ENCODE peak calls at places on chromosome 22, in six cellular contexts. G, J, W, V, U and A are unnamed samples.
A peak's percentile ranks its signal among the peaks of the same experiment; 100 is the strongest.

GRCh38 chr22:47002692-47003091 is 240.2 kb downstream of the TBC1D22A start:
- DNase-seq in U (no peak), J (peak; percentile 40), V (no peak), W (peak; percentile 62), G (no peak), A (no peak)

GRCh38 chr22:35064664-35065063 is 1.3 kb upstream of the ISX start:
- DNase-seq in W (peak; percentile 34), V (peak; percentile 83), G (no peak), J (no peak), U (no peak), A (peak; percentile 44)

GRCh38 chr22:20001082-20001638 is 15.5 kb downstream of the ARVCF start:
- DNase-seq in U (no peak), J (no peak), W (no peak), G (no peak), V (no peak), A (no peak)

GRCh38 chr22:43884600-43885318 is 7.1 kb downstream of the PNPLA5 start:
- DNase-seq in V (no peak), W (no peak), G (no peak), J (no peak), U (peak; percentile 27), A (peak; percentile 72)

GRCh38 chr22:26444777-26445176 is 15.7 kb downstream of the ASPHD2 start:
- DNase-seq in V (no peak), G (no peak), W (no peak), U (no peak), J (no peak), A (no peak)

GRCh38 chr22:42562282-42562681 is 8.5 kb downstream of the SERHL2 start:
- DNase-seq in V (peak; percentile 41), J (no peak), G (no peak), W (no peak), U (no peak), A (no peak)

GRCh38 chr22:27329471-27329870 is 472.1 kb downstream of the MN1 start:
- DNase-seq in V (no peak), J (no peak), W (peak; percentile 26), G (no peak), U (no peak), A (no peak)

GRCh38 chr22:19419464-19420178 is 11.9 kb downstream of the HIRA start:
- DNase-seq in G (no peak), V (no peak), W (no peak), U (no peak), J (no peak), A (peak; percentile 44)

GRCh38 chr22:42052765-42053164 is 17.8 kb downstream of the NAGA start:
- DNase-seq in W (no peak), V (no peak), G (no peak), U (no peak), J (no peak), A (no peak)

GRCh38 chr22:27269751-27270586 is 531.6 kb downstream of the MN1 start:
- DNase-seq in G (no peak), W (no peak), V (no peak), U (no peak), J (no peak), A (no peak)

GRCh38 chr22:25059438-25059837 is 106.9 kb downstream of the KIAA1671 start:
- DNase-seq in J (no peak), W (no peak), G (no peak), V (no peak), U (no peak), A (no peak)

GRCh38 chr22:47337161-47337621 is 574.7 kb downstream of the TBC1D22A start:
- DNase-seq in W (peak; percentile 61), J (no peak), G (peak; percentile 59), V (peak; percentile 39), U (no peak), A (no peak)

GRCh38 chr22:32992821-32993220 is 65.4 kb downstream of the SYN3 start:
- DNase-seq in W (peak; percentile 64), G (no peak), U (no peak), J (no peak), V (no peak), A (no peak)

GRCh38 chr22:41600976-41601375 is 11.3 kb upstream of the PMM1 start:
- DNase-seq in W (no peak), U (no peak), G (no peak), J (no peak), V (no peak), A (no peak)

GRCh38 chr22:39360674-39361413 is 11.1 kb downstream of the SYNGR1 start:
- DNase-seq in U (no peak), J (no peak), W (no peak), V (no peak), G (peak; percentile 42), A (no peak)

GRCh38 chr22:39699631-39700348 is 129.2 kb downstream of the CACNA1I start:
- DNase-seq in U (no peak), V (no peak), W (no peak), G (no peak), J (no peak), A (no peak)

DNA sequence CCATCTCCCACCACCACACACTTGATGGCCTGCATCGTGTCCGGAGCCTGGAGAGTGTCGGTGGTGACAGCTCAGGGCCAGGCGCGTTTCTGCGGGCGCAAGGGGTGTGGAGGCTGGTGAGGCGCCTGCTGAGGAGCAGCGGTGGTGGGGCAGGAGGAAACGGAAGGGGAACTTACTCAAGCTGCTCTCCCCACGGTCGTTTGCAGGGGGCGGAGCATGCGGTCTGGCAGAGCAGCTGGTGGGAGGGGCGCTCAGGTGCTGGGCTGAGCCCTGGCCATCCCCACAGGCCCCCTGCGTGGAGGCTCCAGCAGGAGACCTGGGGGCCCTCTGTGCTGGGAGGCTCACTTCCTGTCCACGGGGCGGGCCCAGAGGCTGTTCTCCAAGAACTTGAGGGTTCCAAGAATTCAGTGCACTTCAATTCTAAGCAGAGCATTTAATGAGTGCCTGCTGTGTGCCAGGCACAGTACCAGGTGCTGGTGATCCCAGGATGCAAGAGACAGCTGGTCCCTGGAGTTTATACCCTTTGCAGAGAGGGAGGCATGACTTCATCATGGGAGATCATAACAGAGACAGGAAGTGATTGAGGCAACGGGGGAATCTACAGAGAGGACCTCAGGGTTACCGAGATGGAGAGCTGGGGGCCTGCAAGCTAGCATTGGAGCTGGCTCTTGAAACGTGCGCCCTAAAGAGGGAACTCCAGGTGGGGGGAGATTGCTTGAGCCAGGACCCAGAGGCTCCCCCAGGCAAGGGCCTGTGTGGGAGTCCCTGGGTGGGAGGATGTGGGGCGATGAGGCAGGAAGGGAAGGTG is at the start of gene RAC2:
- DNase-seq in J (peak; percentile 86), V (no peak), W (peak; percentile 93), G (no peak), U (peak; percentile 41), A (peak; percentile 77)
- TF ChIP-seq POLR2A in J (no peak), V (no peak), W (no peak), G (no peak), U (no peak), A (peak; percentile 95)

DNA sequence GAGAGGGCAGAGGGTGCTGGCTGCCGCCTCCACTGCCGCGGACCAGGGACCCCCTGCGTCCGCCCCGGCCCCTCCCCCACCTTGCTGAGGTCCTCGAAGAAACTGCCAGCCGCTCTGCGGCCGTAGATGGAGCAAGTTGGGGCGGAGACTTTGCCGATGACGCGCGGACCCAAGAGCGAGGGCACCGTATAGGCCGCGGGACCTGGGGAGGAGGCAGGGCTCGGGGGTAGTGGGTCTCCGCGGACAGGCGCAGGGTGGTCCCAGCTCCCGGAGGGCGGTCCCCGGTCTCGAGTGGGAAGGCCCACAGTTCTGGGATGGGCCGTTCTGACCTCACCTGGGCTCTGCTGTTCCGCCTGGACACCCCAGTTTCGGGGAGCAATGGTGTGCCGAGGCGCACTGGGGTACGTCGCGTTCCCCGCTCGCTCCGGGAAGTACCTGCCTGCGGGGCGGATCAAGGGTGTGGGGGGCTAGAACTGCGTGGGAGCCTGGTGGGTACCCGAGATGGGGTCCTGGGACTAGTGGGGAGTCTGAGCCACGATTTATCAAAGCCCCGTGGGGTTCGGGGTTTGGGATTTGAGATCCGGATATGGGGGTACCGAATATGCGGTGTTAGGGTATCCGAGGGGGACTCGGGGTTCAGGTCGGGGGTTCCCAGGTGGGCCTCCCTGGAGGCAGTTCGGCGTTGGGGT is 1.2 kb upstream of the TYMP start:
- DNase-seq in V (peak; percentile 47), G (peak; percentile 84), W (peak; percentile 98), U (peak; percentile 71), J (peak; percentile 94), A (peak; percentile 75)
- TF ChIP-seq POLR2A in V (no peak), G (peak; percentile 93), W (peak; percentile 23), U (peak; percentile 57), J (peak; percentile 85), A (peak; percentile 77)

GRCh38 chr22:37802310-37803194 is 5.2 kb upstream of the GCAT start:
- DNase-seq in G (no peak), U (peak; percentile 39), V (peak; percentile 54), W (peak; percentile 93), J (no peak), A (no peak)
- TF ChIP-seq POLR2A in G (peak; percentile 48), U (no peak), V (peak; percentile 53), W (no peak), J (no peak), A (no peak)

GRCh38 chr22:31944700-31945477 is 554 bp downstream of the YWHAH start:
- DNase-seq in U (no peak), W (peak; percentile 91), G (peak; percentile 30), V (no peak), J (peak; percentile 83), A (peak; percentile 43)

GRCh38 chr22:31945478-31945815 is 1.1 kb downstream of the YWHAH start:
- DNase-seq in U (no peak), V (no peak), W (no peak), J (no peak), G (no peak), A (no peak)

GRCh38 chr22:31945971-31946680 is 1.8 kb downstream of the YWHAH start:
- DNase-seq in V (no peak), U (no peak), W (no peak), J (no peak), G (no peak), A (no peak)

GRCh38 chr22:31943206-31943975 is 944 bp upstream of the YWHAH start:
- DNase-seq in U (no peak), W (peak; percentile 87), G (peak; percentile 7), J (no peak), V (no peak), A (no peak)

GRCh38 chr22:31943976-31944699 is at the start of gene YWHAH:
- DNase-seq in V (peak; percentile 88), G (peak; percentile 94), U (peak; percentile 95), J (peak; percentile 97), W (peak; percentile 99), A (peak; percentile 89)
- TF ChIP-seq POLR2A in V (peak; percentile 84), G (peak; percentile 59), U (peak; percentile 96), J (peak; percentile 94), W (peak; percentile 52), A (peak; percentile 97)

DNA sequence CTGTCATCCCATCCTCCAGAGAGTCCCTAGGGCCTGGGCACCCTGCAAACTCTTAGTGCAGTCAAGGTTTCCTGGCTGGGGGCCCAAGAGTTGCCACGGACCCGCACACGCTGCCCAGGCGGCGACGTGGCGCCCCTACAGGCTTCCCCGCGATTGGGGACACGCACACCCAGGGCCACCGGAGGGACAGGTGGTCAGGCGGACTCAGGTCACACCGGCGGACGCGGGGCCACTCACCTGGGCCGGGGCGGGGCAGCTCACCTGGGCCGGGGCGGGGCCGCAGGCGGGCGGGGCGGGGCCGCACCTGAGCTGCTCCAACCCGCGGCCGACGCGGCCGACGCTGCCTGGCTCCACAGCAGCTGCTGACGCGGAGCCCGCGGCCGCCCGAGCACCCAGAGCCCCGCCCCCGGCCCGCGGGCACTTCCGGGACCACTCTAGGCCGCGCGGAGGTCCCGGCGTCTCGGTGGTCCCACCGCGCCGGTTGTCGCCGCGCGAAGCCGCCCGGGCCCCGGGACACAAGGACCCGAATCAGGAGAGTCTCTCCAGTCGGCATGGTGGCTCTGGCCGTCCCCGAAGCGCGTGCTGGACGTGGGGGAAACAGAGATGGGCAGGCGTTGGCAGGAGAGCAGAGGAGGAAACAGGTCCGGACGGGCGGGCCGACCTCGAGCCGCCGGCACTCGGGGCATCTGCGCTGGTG is at the start of gene ZNF70:
- DNase-seq in W (peak; percentile 95), J (peak; percentile 91), G (peak; percentile 92), U (peak; percentile 85), V (peak; percentile 69), A (peak; percentile 90)
- TF ChIP-seq POLR2A in W (no peak), J (peak; percentile 32), G (peak; percentile 46), U (peak; percentile 74), V (peak; percentile 46), A (peak; percentile 71)